ENCODE peak calls at places on chromosomes 7 and 10, in nine cellular contexts. One of them, this sample, is unnamed.

GRCh38 chr10:73916761-73917470 is 6.0 kb downstream of the PLAU start:
- DNase-seq in adrenal gland: peak
- DNase-seq in ovary: no peak
- DNase-seq in left ventricle myocardium inferior: no peak
- DNase-seq in cardiac muscle cell: no peak
- DNase-seq in uterus: no peak
- DNase-seq in upper lobe of right lung: no peak
- DNase-seq in lung: no peak
- DNase-seq in body of pancreas: no peak
- DNase-seq in this sample: no peak

GRCh38 chr10:122306744-122307143 is 35.6 kb downstream of the BTBD16 start:
- DNase-seq in upper lobe of right lung: no peak
- DNase-seq in lung: no peak
- DNase-seq in left ventricle myocardium inferior: no peak
- DNase-seq in uterus: no peak
- DNase-seq in body of pancreas: no peak
- DNase-seq in adrenal gland: no peak
- DNase-seq in ovary: no peak
- DNase-seq in cardiac muscle cell: no peak
- DNase-seq in this sample: no peak

GRCh38 chr10:66982792-66983481 is 57.1 kb downstream of the LRRTM3 start:
- DNase-seq in cardiac muscle cell: no peak
- DNase-seq in left ventricle myocardium inferior: no peak
- DNase-seq in upper lobe of right lung: no peak
- DNase-seq in lung: no peak
- DNase-seq in uterus: no peak
- DNase-seq in body of pancreas: peak
- DNase-seq in adrenal gland: no peak
- DNase-seq in ovary: no peak
- DNase-seq in this sample: no peak

GRCh38 chr7:156158693-156159092 is 346.4 kb upstream of the SHH start:
- DNase-seq in adrenal gland: no peak
- DNase-seq in body of pancreas: no peak
- DNase-seq in cardiac muscle cell: no peak
- DNase-seq in lung: no peak
- DNase-seq in upper lobe of right lung: peak
- DNase-seq in ovary: no peak
- DNase-seq in uterus: no peak
- DNase-seq in left ventricle myocardium inferior: no peak
- DNase-seq in this sample: no peak

GRCh38 chr10:131424836-131425506 is 113.5 kb upstream of the TCERG1L start:
- DNase-seq in left ventricle myocardium inferior: no peak
- DNase-seq in body of pancreas: no peak
- DNase-seq in ovary: no peak
- DNase-seq in cardiac muscle cell: no peak
- DNase-seq in uterus: no peak
- DNase-seq in upper lobe of right lung: no peak
- DNase-seq in lung: no peak
- DNase-seq in adrenal gland: no peak
- DNase-seq in this sample: no peak

GRCh38 chr7:25780904-25781303 is 371.1 kb upstream of the NFE2L3 start:
- DNase-seq in ovary: no peak
- DNase-seq in lung: no peak
- DNase-seq in upper lobe of right lung: no peak
- DNase-seq in body of pancreas: no peak
- DNase-seq in uterus: no peak
- DNase-seq in adrenal gland: no peak
- DNase-seq in left ventricle myocardium inferior: no peak
- DNase-seq in cardiac muscle cell: no peak
- DNase-seq in this sample: no peak

GRCh38 chr7:17532861-17533404 is 234.5 kb downstream of the AHR start:
- DNase-seq in body of pancreas: peak
- DNase-seq in upper lobe of right lung: no peak
- DNase-seq in lung: no peak
- DNase-seq in cardiac muscle cell: no peak
- DNase-seq in adrenal gland: no peak
- DNase-seq in uterus: no peak
- DNase-seq in ovary: no peak
- DNase-seq in left ventricle myocardium inferior: no peak
- DNase-seq in this sample: peak

GRCh38 chr7:27210441-27211083 is 10.7 kb upstream of the HOXA13 start:
- DNase-seq in lung: no peak
- DNase-seq in left ventricle myocardium inferior: no peak
- DNase-seq in uterus: peak
- DNase-seq in cardiac muscle cell: peak
- DNase-seq in upper lobe of right lung: no peak
- DNase-seq in adrenal gland: peak
- DNase-seq in body of pancreas: peak
- DNase-seq in ovary: no peak
- DNase-seq in this sample: no peak

GRCh38 chr7:90459888-90460287 is 9.6 kb upstream of the PTTG1IP2 start:
- DNase-seq in body of pancreas: no peak
- DNase-seq in adrenal gland: no peak
- DNase-seq in uterus: no peak
- DNase-seq in cardiac muscle cell: no peak
- DNase-seq in lung: no peak
- DNase-seq in ovary: no peak
- DNase-seq in upper lobe of right lung: no peak
- DNase-seq in left ventricle myocardium inferior: no peak
- DNase-seq in this sample: no peak

GRCh38 chr10:70604106-70604505 is 1.6 kb upstream of the PRF1 start:
- DNase-seq in upper lobe of right lung: no peak
- DNase-seq in adrenal gland: no peak
- DNase-seq in left ventricle myocardium inferior: no peak
- DNase-seq in ovary: no peak
- DNase-seq in uterus: no peak
- DNase-seq in body of pancreas: no peak
- DNase-seq in cardiac muscle cell: no peak
- DNase-seq in lung: no peak
- DNase-seq in this sample: no peak

GRCh38 chr10:98217793-98218192 is 50.2 kb downstream of the LOXL4 start:
- DNase-seq in uterus: no peak
- DNase-seq in body of pancreas: no peak
- DNase-seq in lung: no peak
- DNase-seq in ovary: no peak
- DNase-seq in left ventricle myocardium inferior: no peak
- DNase-seq in upper lobe of right lung: no peak
- DNase-seq in cardiac muscle cell: no peak
- DNase-seq in adrenal gland: no peak
- DNase-seq in this sample: no peak

GRCh38 chr7:86645174-86645566 is 1.5 kb downstream of the GRM3 start:
- DNase-seq in adrenal gland: peak
- DNase-seq in upper lobe of right lung: no peak
- DNase-seq in uterus: no peak
- DNase-seq in lung: no peak
- DNase-seq in cardiac muscle cell: no peak
- DNase-seq in left ventricle myocardium inferior: no peak
- DNase-seq in body of pancreas: no peak
- DNase-seq in ovary: no peak
- DNase-seq in this sample: no peak

GRCh38 chr7:27442446-27442845 is 199.8 kb downstream of the EVX1 start:
- DNase-seq in ovary: no peak
- DNase-seq in cardiac muscle cell: no peak
- DNase-seq in uterus: no peak
- DNase-seq in adrenal gland: no peak
- DNase-seq in left ventricle myocardium inferior: no peak
- DNase-seq in body of pancreas: no peak
- DNase-seq in lung: no peak
- DNase-seq in upper lobe of right lung: no peak
- DNase-seq in this sample: peak

GRCh38 chr7:137086896-137087295 is 218.4 kb downstream of the CHRM2 start:
- DNase-seq in upper lobe of right lung: no peak
- DNase-seq in body of pancreas: no peak
- DNase-seq in cardiac muscle cell: no peak
- DNase-seq in adrenal gland: no peak
- DNase-seq in uterus: no peak
- DNase-seq in lung: no peak
- DNase-seq in ovary: no peak
- DNase-seq in left ventricle myocardium inferior: no peak
- DNase-seq in this sample: no peak

GRCh38 chr10:69088801-69089501 is 1.0 kb downstream of the SRGN start:
- DNase-seq in body of pancreas: peak
- DNase-seq in uterus: no peak
- DNase-seq in adrenal gland: no peak
- DNase-seq in cardiac muscle cell: no peak
- DNase-seq in left ventricle myocardium inferior: no peak
- DNase-seq in upper lobe of right lung: no peak
- DNase-seq in lung: no peak
- DNase-seq in ovary: no peak
- DNase-seq in this sample: no peak

GRCh38 chr10:124266468-124267230 is 152.1 kb downstream of the OAT start:
- DNase-seq in upper lobe of right lung: peak
- DNase-seq in adrenal gland: no peak
- DNase-seq in left ventricle myocardium inferior: no peak
- DNase-seq in body of pancreas: no peak
- DNase-seq in uterus: no peak
- DNase-seq in lung: no peak
- DNase-seq in ovary: no peak
- DNase-seq in cardiac muscle cell: no peak
- DNase-seq in this sample: peak

GRCh38 chr7:107396990-107397389 is 72.9 kb upstream of the GPR22 start:
- DNase-seq in adrenal gland: no peak
- DNase-seq in body of pancreas: no peak
- DNase-seq in uterus: no peak
- DNase-seq in ovary: no peak
- DNase-seq in cardiac muscle cell: peak
- DNase-seq in upper lobe of right lung: no peak
- DNase-seq in left ventricle myocardium inferior: no peak
- DNase-seq in lung: no peak
- DNase-seq in this sample: no peak

GRCh38 chr7:64174328-64174727 is 32.7 kb upstream of the ZNF735 start:
- DNase-seq in adrenal gland: no peak
- DNase-seq in upper lobe of right lung: no peak
- DNase-seq in uterus: no peak
- DNase-seq in left ventricle myocardium inferior: no peak
- DNase-seq in lung: no peak
- DNase-seq in body of pancreas: no peak
- DNase-seq in cardiac muscle cell: no peak
- DNase-seq in ovary: no peak
- DNase-seq in this sample: no peak

GRCh38 chr10:32946108-32946507 is 11.9 kb downstream of the ITGB1 start:
- DNase-seq in left ventricle myocardium inferior: no peak
- DNase-seq in cardiac muscle cell: no peak
- DNase-seq in upper lobe of right lung: no peak
- DNase-seq in body of pancreas: no peak
- DNase-seq in lung: no peak
- DNase-seq in adrenal gland: no peak
- DNase-seq in uterus: no peak
- DNase-seq in ovary: no peak
- DNase-seq in this sample: no peak
- TF ChIP-seq CTCF in left ventricle myocardium inferior: no peak
- TF ChIP-seq CTCF in cardiac muscle cell: no peak
- TF ChIP-seq CTCF in upper lobe of right lung: no peak
- TF ChIP-seq CTCF in body of pancreas: no peak
- TF ChIP-seq CTCF in lung: no peak
- TF ChIP-seq CTCF in adrenal gland: no peak
- TF ChIP-seq CTCF in uterus: no peak
- TF ChIP-seq CTCF in ovary: no peak
- TF ChIP-seq CTCF in this sample: no peak

DNA sequence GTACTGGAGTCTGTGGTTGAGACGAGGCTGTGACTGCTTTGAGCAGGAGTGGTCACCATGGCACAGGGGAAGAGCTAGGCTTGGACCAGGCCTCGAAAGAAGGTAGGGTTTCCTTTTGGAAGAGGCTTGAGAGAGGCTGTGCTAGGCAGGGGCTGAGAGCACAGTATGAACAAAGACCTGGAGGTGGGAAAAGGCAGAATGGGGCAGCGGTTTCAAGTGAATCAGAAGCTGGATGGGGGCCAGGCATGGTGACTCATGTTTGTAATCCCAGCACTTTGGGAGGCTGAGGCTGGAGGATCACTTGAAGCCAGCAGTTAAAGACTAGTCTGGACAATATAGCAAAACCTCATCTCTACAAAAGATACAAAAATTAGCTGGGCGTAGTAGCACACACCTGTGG is 65.9 kb downstream of the CLIP2 start:
- DNase-seq in left ventricle myocardium inferior: no peak
- DNase-seq in adrenal gland: peak
- DNase-seq in cardiac muscle cell: no peak
- DNase-seq in ovary: peak
- DNase-seq in lung: no peak
- DNase-seq in uterus: no peak
- DNase-seq in body of pancreas: peak
- DNase-seq in upper lobe of right lung: no peak
- DNase-seq in this sample: peak
- H3K27ac ChIP-seq in left ventricle myocardium inferior: no peak
- H3K27ac ChIP-seq in adrenal gland: no peak
- H3K27ac ChIP-seq in cardiac muscle cell: no peak
- H3K27ac ChIP-seq in ovary: no peak
- H3K27ac ChIP-seq in lung: no peak
- H3K27ac ChIP-seq in uterus: no peak
- H3K27ac ChIP-seq in body of pancreas: no peak
- H3K27ac ChIP-seq in upper lobe of right lung: no peak
- H3K27ac ChIP-seq in this sample: peak

GRCh38 chr10:102545997-102546396 is 42.2 kb downstream of the SUFU start:
- DNase-seq in body of pancreas: no peak
- DNase-seq in ovary: no peak
- DNase-seq in uterus: no peak
- DNase-seq in lung: no peak
- DNase-seq in left ventricle myocardium inferior: no peak
- DNase-seq in cardiac muscle cell: no peak
- DNase-seq in upper lobe of right lung: peak
- DNase-seq in adrenal gland: no peak
- DNase-seq in this sample: no peak
- TF ChIP-seq CTCF in body of pancreas: no peak
- TF ChIP-seq CTCF in ovary: no peak
- TF ChIP-seq CTCF in uterus: no peak
- TF ChIP-seq CTCF in lung: no peak
- TF ChIP-seq CTCF in left ventricle myocardium inferior: no peak
- TF ChIP-seq CTCF in cardiac muscle cell: no peak
- TF ChIP-seq CTCF in upper lobe of right lung: no peak
- TF ChIP-seq CTCF in adrenal gland: no peak
- TF ChIP-seq CTCF in this sample: no peak

GRCh38 chr10:25697412-25697811 is 236.6 kb upstream of the MYO3A start:
- DNase-seq in left ventricle myocardium inferior: no peak
- DNase-seq in ovary: no peak
- DNase-seq in upper lobe of right lung: no peak
- DNase-seq in lung: no peak
- DNase-seq in uterus: no peak
- DNase-seq in cardiac muscle cell: no peak
- DNase-seq in adrenal gland: no peak
- DNase-seq in body of pancreas: no peak
- DNase-seq in this sample: no peak
- H3K27ac ChIP-seq in left ventricle myocardium inferior: no peak
- H3K27ac ChIP-seq in ovary: no peak
- H3K27ac ChIP-seq in upper lobe of right lung: no peak
- H3K27ac ChIP-seq in lung: no peak
- H3K27ac ChIP-seq in uterus: no peak
- H3K27ac ChIP-seq in cardiac muscle cell: no peak
- H3K27ac ChIP-seq in adrenal gland: no peak
- H3K27ac ChIP-seq in body of pancreas: no peak
- H3K27ac ChIP-seq in this sample: no peak

GRCh38 chr7:114405427-114405826 is 9.2 kb upstream of the FOXP2 start:
- DNase-seq in body of pancreas: no peak
- DNase-seq in ovary: no peak
- DNase-seq in adrenal gland: no peak
- DNase-seq in uterus: no peak
- DNase-seq in left ventricle myocardium inferior: no peak
- DNase-seq in upper lobe of right lung: no peak
- DNase-seq in lung: no peak
- DNase-seq in cardiac muscle cell: no peak
- DNase-seq in this sample: peak
- TF ChIP-seq CTCF in body of pancreas: peak
- TF ChIP-seq CTCF in ovary: no peak
- TF ChIP-seq CTCF in adrenal gland: peak
- TF ChIP-seq CTCF in uterus: peak
- TF ChIP-seq CTCF in left ventricle myocardium inferior: peak
- TF ChIP-seq CTCF in upper lobe of right lung: peak
- TF ChIP-seq CTCF in lung: no peak
- TF ChIP-seq CTCF in cardiac muscle cell: peak
- TF ChIP-seq CTCF in this sample: peak

GRCh38 chr7:116528008-116528789 is 3.4 kb downstream of the CAV1 start:
- DNase-seq in left ventricle myocardium inferior: peak
- DNase-seq in uterus: peak
- DNase-seq in ovary: peak
- DNase-seq in upper lobe of right lung: no peak
- DNase-seq in cardiac muscle cell: no peak
- DNase-seq in adrenal gland: peak
- DNase-seq in lung: peak
- DNase-seq in body of pancreas: peak
- DNase-seq in this sample: peak
- H3K27ac ChIP-seq in left ventricle myocardium inferior: peak
- H3K27ac ChIP-seq in uterus: peak
- H3K27ac ChIP-seq in ovary: peak
- H3K27ac ChIP-seq in upper lobe of right lung: peak
- H3K27ac ChIP-seq in cardiac muscle cell: no peak
- H3K27ac ChIP-seq in adrenal gland: no peak
- H3K27ac ChIP-seq in lung: peak
- H3K27ac ChIP-seq in body of pancreas: no peak
- H3K27ac ChIP-seq in this sample: peak

This sample was measured in RWPE1.